ENCODE peak calls at places on chromosome 22, in eight cellular contexts. N is A549, D is fibroblast of the aortic adventitia, W is stomach, I is HCT116, G is astrocyte of the spinal cord, C is fibroblast of pulmonary artery, E is psoas muscle. Q is an unnamed sample.

GRCh38 chr22:50044485-50045143 is 13.5 kb downstream of the TTLL8 start:
- DNase-seq in C (no peak), D (no peak), N (no peak), G (no peak), W (no peak), I (no peak), E (no peak), Q (no peak)

GRCh38 chr22:39748877-39749276 is 144.7 kb downstream of the ENTHD1 start:
- DNase-seq in I (no peak), C (peak; percentile 18), E (no peak), D (peak; percentile 6), W (no peak), N (no peak), G (peak; percentile 26), Q (peak; percentile 76)

GRCh38 chr22:37741312-37741795 is 44.5 kb downstream of the TRIOBP start:
- DNase-seq in N (peak; percentile 35), W (peak; percentile 76), I (no peak), D (peak; percentile 99), E (peak; percentile 82), G (peak; percentile 97), C (peak; percentile 99), Q (peak; percentile 99)

GRCh38 chr22:50438305-50439275 is 36.2 kb downstream of the SBF1 start:
- DNase-seq in C (no peak), G (no peak), E (peak; percentile 12), D (no peak), I (no peak), N (no peak), W (no peak), Q (no peak)

GRCh38 chr22:45531944-45532631 is 29.4 kb downstream of the FBLN1 start:
- DNase-seq in D (no peak), C (no peak), E (no peak), G (no peak), I (no peak), N (no peak), W (no peak), Q (no peak)

GRCh38 chr22:19522190-19522880 is 1.9 kb downstream of the CLDN5 start:
- DNase-seq in N (no peak), E (no peak), I (no peak), C (no peak), W (no peak), D (no peak), G (no peak), Q (no peak)

GRCh38 chr22:36815558-36816337 is 1.1 kb downstream of the PVALB start:
- DNase-seq in D (no peak), G (no peak), E (no peak), W (no peak), N (no peak), C (no peak), I (no peak), Q (no peak)

GRCh38 chr22:49752598-49753091 is 75.0 kb downstream of the BRD1 start:
- DNase-seq in E (no peak), D (no peak), G (no peak), W (no peak), I (no peak), N (no peak), C (no peak), Q (no peak)

GRCh38 chr22:26751217-26751616 is 93.8 kb downstream of the MIAT start:
- DNase-seq in C (peak; percentile 71), E (no peak), D (no peak), G (peak; percentile 22), I (no peak), W (no peak), N (peak; percentile 36), Q (peak; percentile 26)

GRCh38 chr22:26757496-26757895 is 100.1 kb downstream of the MIAT start:
- DNase-seq in E (no peak), N (no peak), W (no peak), I (no peak), G (no peak), D (no peak), C (no peak), Q (no peak)

GRCh38 chr22:26756675-26757293 is 99.4 kb downstream of the MIAT start:
- DNase-seq in D (peak; percentile 47), C (peak; percentile 46), W (peak; percentile 59), E (peak; percentile 68), N (no peak), I (peak; percentile 8), G (peak; percentile 48), Q (peak; percentile 48)

GRCh38 chr22:26748845-26749244 is 91.5 kb downstream of the MIAT start:
- DNase-seq in D (peak; percentile 40), C (no peak), E (no peak), G (no peak), N (no peak), I (no peak), W (no peak), Q (no peak)

GRCh38 chr22:26753125-26753862 is 95.9 kb downstream of the MIAT start:
- DNase-seq in I (no peak), D (no peak), E (no peak), C (no peak), N (no peak), G (no peak), W (no peak), Q (no peak)
- TF ChIP-seq CTCF in I (peak; percentile 19), D (no peak), E (no peak), C (no peak), N (no peak), G (peak; percentile 12), W (no peak), Q (peak; percentile 32)

GRCh38 chr22:42419328-42419881 is 12.8 kb downstream of the NFAM1 start:
- DNase-seq in W (no peak), E (no peak), G (no peak), D (no peak), N (no peak), C (no peak), I (no peak), Q (no peak)
- H3K4me3 ChIP-seq in W (no peak overlapping the region), E (peak overlapping the region; percentile 38), G (no peak overlapping the region), D (no peak overlapping the region), N (no peak overlapping the region), C (no peak overlapping the region), I (no peak overlapping the region), Q (no peak overlapping the region)

GRCh38 chr22:31083923-31084810 is 3.0 kb downstream of the SMTN start:
- DNase-seq in D (no peak), E (no peak), G (no peak), I (no peak), N (no peak), W (no peak), C (no peak), Q (no peak)

GRCh38 chr22:31080848-31081649 is at the start of gene SMTN:
- DNase-seq in W (peak; percentile 96), C (peak; percentile 88), E (peak; percentile 92), G (peak; percentile 91), I (peak; percentile 83), D (peak; percentile 83), N (peak; percentile 82), Q (peak; percentile 87)

GRCh38 chr22:31081963-31082605 is 966 bp downstream of the SMTN start:
- DNase-seq in D (peak; percentile 51), N (no peak), E (peak; percentile 12), W (no peak), G (no peak), C (no peak), I (no peak), Q (no peak)

GRCh38 chr22:31083377-31083768 is 2.3 kb downstream of the SMTN start:
- DNase-seq in G (no peak), E (peak; percentile 14), N (no peak), D (no peak), W (peak; percentile 92), C (no peak), I (no peak), Q (no peak)

DNA sequence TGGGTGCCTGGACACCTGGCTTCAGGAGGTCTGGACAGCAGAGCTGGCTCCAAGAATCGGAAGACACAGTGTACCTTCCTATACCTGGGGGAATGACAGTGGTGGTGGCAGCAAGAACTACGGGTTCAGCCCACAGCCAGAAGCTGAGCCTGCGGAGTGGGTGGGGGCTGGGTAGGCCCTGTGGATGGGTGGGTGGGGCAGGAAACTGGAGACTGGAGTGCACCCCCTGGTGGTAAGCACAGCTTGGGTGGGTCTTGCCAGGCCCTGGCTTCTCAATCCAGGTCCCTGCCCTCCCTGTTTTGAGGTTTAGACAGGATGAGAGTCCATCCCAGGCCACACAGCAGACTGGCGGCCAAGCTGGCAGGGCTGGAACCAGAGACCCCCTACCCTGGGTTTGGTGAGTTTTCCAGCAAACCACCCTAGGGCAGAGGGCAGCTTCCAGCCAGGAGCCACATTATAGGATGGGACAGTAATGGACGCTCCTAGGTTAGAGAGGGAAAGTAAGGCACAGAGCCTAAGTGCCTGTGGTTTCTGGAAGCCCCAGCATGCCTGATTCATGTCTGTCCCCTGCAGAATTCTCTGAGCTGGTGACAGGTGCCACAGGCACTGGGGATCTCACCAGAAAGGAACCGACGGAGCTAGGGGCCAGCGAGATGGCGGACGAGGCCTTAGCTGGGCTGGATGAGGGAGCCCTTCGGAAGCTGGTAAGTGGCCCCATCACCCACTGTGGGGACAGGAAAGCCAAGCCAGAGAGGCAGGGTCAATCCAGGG is 1.7 kb downstream of the SMTN start:
- DNase-seq in N (peak; percentile 76), W (peak; percentile 69), I (peak; percentile 69), D (peak; percentile 75), C (peak; percentile 81), G (peak; percentile 26), E (peak; percentile 67), Q (peak; percentile 85)
- TF ChIP-seq CTCF in N (peak; percentile 53), W (no peak), I (peak; percentile 79), D (peak; percentile 74), C (peak; percentile 74), G (peak; percentile 58), E (peak; percentile 55), Q (peak; percentile 79)

DNA sequence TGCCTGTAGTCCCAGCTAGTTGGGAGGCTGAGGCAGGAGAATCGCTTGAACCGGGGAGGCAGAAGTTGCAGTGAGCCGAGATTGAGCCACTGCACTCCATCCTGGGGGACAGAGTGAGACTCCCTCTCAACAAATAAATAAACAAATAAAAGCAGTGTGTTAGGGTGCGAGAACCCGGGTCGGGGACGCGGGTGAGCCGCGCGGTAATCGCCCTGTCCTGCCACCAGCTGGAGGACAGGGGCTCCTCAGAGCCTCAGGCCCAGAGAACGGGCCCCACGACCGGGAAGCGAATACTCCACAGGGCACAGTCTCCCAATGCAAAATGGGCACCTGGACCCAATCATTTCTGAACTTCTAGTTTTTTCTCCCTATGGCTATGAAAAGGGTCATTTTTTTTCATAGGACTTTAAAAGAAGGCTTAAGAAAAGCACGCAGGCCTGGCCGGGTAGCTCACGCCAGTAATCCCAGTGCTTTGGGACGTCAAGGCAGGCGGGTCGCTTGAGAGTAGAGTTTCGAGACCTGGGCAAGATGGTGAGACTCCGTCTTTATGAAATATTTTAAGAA is 744 bp upstream of the MCM5 start:
- DNase-seq in C (no peak), N (no peak), W (no peak), G (peak; percentile 1), E (no peak), I (no peak), D (no peak), Q (no peak)
- H3K4me3 ChIP-seq in C (peak overlapping the region; percentile 89), N (peak overlapping the region; percentile 77), W (peak overlapping the region; percentile 99), G (peak overlapping the region; percentile 85), E (peak overlapping the region; percentile 86), I (peak overlapping the region; percentile 98), D (peak overlapping the region; percentile 74), Q (peak overlapping the region; percentile 70)

Q was measured in choroid plexus epithelial cell.